ENCODE peak calls at places on chromosomes 11 and 22, in ten cellular contexts. T is Panc1, W is stomach, G is HCT116, X is sigmoid colon, B is suprapubic skin, N is H1, Y is vagina, R is transverse colon, U is upper lobe of left lung. P is an unnamed sample. For H3K4me1, the result is how much of the 10 kb centered on the place peaks cover.

GRCh38 chr11:12524865-12525264 is 147.5 kb downstream of the PARVA start:
- DNase-seq in T (no peak), W (no peak), G (no peak), X (peak), B (no peak), N (no peak), Y (no peak), R (no peak), U (no peak), P (no peak)

GRCh38 chr11:46119352-46120216 is 1.7 kb downstream of the PHF21A start:
- DNase-seq in T (no peak), W (peak), G (no peak), X (peak), B (no peak), N (no peak), Y (no peak), R (peak), U (peak), P (peak)

GRCh38 chr11:123653405-123653996 is 923 bp downstream of the SCN3B start:
- DNase-seq in T (no peak), W (no peak), G (no peak), X (no peak), B (no peak), N (no peak), Y (no peak), R (no peak), U (no peak), P (no peak)

GRCh38 chr11:2847511-2847910 is 38.1 kb downstream of the CDKN1C start:
- DNase-seq in T (no peak), W (no peak), G (no peak), X (no peak), B (no peak), N (no peak), Y (no peak), R (no peak), U (no peak), P (no peak)

GRCh38 chr11:72406536-72407507 is 27.5 kb downstream of the CLPB start:
- DNase-seq in T (no peak), W (no peak), G (no peak), X (peak), B (no peak), N (no peak), Y (peak), R (no peak), U (no peak), P (no peak)

GRCh38 chr11:14413307-14414072 is 54.5 kb upstream of the RRAS2 start:
- DNase-seq in T (no peak), W (no peak), G (no peak), X (peak), B (no peak), N (peak), Y (no peak), R (no peak), U (no peak), P (no peak)

GRCh38 chr22:29260031-29260560 is 7.7 kb downstream of the RHBDD3 start:
- DNase-seq in T (no peak), W (no peak), G (no peak), X (no peak), B (no peak), N (no peak), Y (no peak), R (no peak), U (no peak), P (peak)

GRCh38 chr11:75197512-75198277 is 42.9 kb upstream of the TPBGL start:
- DNase-seq in T (no peak), W (no peak), G (no peak), X (peak), B (no peak), N (no peak), Y (no peak), R (no peak), U (no peak), P (no peak)

GRCh38 chr22:19867617-19868016 is 12.9 kb upstream of the GNB1L start:
- DNase-seq in T (no peak), W (no peak), G (no peak), X (peak), B (peak), N (no peak), Y (no peak), R (no peak), U (no peak), P (peak)

GRCh38 chr22:40855104-40855959 is 1.1 kb downstream of the ST13 start:
- DNase-seq in T (no peak), W (no peak), G (no peak), X (no peak), B (no peak), N (no peak), Y (no peak), R (no peak), U (no peak), P (no peak)

GRCh38 chr11:28110839-28111235 is 2.6 kb downstream of the METTL15 start:
- DNase-seq in T (no peak), W (no peak), G (no peak), X (no peak), B (no peak), N (no peak), Y (no peak), R (no peak), U (no peak), P (no peak)

GRCh38 chr11:22617868-22618267 is 7.8 kb downstream of the FANCF start:
- DNase-seq in T (no peak), W (no peak), G (no peak), X (no peak), B (no peak), N (no peak), Y (no peak), R (no peak), U (no peak), P (no peak)

GRCh38 chr11:131579932-131580387 is 209.5 kb downstream of the NTM start:
- DNase-seq in T (no peak), W (no peak), G (no peak), X (no peak), B (no peak), N (no peak), Y (no peak), R (no peak), U (no peak), P (no peak)

GRCh38 chr22:29385748-29386147 is 2.6 kb downstream of the AP1B1 start:
- DNase-seq in T (no peak), W (peak), G (no peak), X (no peak), B (no peak), N (no peak), Y (no peak), R (peak), U (peak), P (peak)

GRCh38 chr11:12842933-12843636 is 166.0 kb upstream of the RASSF10 start:
- DNase-seq in T (no peak), W (no peak), G (no peak), X (no peak), B (no peak), N (no peak), Y (no peak), R (no peak), U (no peak), P (no peak)

GRCh38 chr11:40316171-40316570 is 1143.3 kb downstream of the LRRC4C start:
- DNase-seq in T (no peak), W (no peak), G (no peak), X (no peak), B (no peak), N (no peak), Y (no peak), R (no peak), U (no peak), P (no peak)

GRCh38 chr11:94297967-94298576 is 6.3 kb upstream of the IZUMO1R start:
- DNase-seq in T (no peak), W (no peak), G (no peak), X (no peak), B (no peak), N (no peak), Y (no peak), R (no peak), U (no peak), P (no peak)

GRCh38 chr11:116276051-116277044 is 496.4 kb downstream of the BUD13 start:
- DNase-seq in T (peak), W (peak), G (peak), X (peak), B (peak), N (peak), Y (no peak), R (peak), U (peak), P (peak)

GRCh38 chr11:113369411-113369810 is 18.2 kb upstream of the ANKK1 start:
- DNase-seq in T (no peak), W (no peak), G (no peak), X (no peak), B (no peak), N (no peak), Y (no peak), R (no peak), U (no peak), P (no peak)

GRCh38 chr11:125464266-125464662 is 31.8 kb downstream of the FEZ1 start:
- DNase-seq in T (no peak), W (no peak), G (no peak), X (no peak), B (no peak), N (no peak), Y (peak), R (no peak), U (no peak), P (no peak)

GRCh38 chr11:82994615-82995014 is 77.1 kb downstream of the RAB30 start:
- DNase-seq in T (no peak), W (no peak), G (no peak), X (no peak), B (no peak), N (no peak), Y (no peak), R (no peak), U (no peak), P (no peak)

GRCh38 chr11:68150029-68150428 is 28.8 kb upstream of the CHKA start:
- DNase-seq in T (no peak), W (peak), G (no peak), X (no peak), B (peak), N (peak), Y (no peak), R (no peak), U (peak), P (no peak)

GRCh38 chr11:34565417-34566208 is 52.0 kb upstream of the ELF5 start:
- DNase-seq in T (peak), W (no peak), G (peak), X (no peak), B (no peak), N (peak), Y (no peak), R (no peak), U (no peak), P (no peak)

GRCh38 chr11:22476589-22476988 is 138.4 kb downstream of the SLC17A6 start:
- DNase-seq in T (no peak), W (no peak), G (no peak), X (no peak), B (no peak), N (no peak), Y (no peak), R (no peak), U (no peak), P (no peak)

GRCh38 chr11:73818838-73819237 is 31.2 kb downstream of the MRPL48 start:
- DNase-seq in T (no peak), W (no peak), G (no peak), X (no peak), B (no peak), N (no peak), Y (no peak), R (no peak), U (no peak), P (no peak)

GRCh38 chr22:43232445-43232844 is 45.5 kb upstream of the TTLL12 start:
- DNase-seq in T (no peak), W (no peak), G (no peak), X (no peak), B (no peak), N (no peak), Y (no peak), R (no peak), U (no peak), P (no peak)

GRCh38 chr11:120746836-120747609 is 235.5 kb downstream of the GRIK4 start:
- DNase-seq in T (no peak), W (no peak), G (no peak), X (no peak), B (no peak), N (no peak), Y (peak), R (no peak), U (no peak), P (no peak)

DNA sequence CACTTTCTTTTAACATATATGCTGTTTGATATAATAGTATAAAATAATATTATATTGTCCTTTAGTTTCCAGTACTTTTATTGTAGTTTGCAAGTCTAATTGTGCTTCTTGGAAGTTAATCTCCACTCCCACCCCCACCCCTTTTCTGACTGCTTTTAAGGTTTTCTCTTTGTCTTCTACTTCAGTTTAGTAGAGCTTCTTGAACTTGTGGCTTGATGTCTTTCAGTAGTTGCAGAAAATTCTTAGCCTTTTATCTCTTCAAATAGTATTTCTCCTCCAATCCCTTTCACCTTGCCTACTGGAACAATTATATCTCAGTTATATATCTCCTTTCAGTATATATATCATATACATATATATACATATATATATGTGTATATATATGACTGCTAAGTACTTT is 56.6 kb downstream of the PARVG start:
- DNase-seq in T (no peak), W (no peak), G (no peak), X (no peak), B (no peak), N (no peak), Y (no peak), R (no peak), U (no peak), P (no peak)
- H3K27ac ChIP-seq in T (no peak), W (no peak), G (no peak), X (no peak), B (no peak), N (no peak), Y (no peak), R (no peak), U (no peak), P (no peak)

GRCh38 chr11:944711-945470 is 19.2 kb downstream of the AP2A2 start:
- DNase-seq in T (no peak), W (no peak), G (no peak), X (no peak), B (no peak), N (peak), Y (no peak), R (no peak), U (no peak), P (no peak)
- TF ChIP-seq POLR2AphosphoS5 in T (no peak), W (no peak), G (no peak), X (no peak), B (no peak), N (peak), Y (no peak), R (no peak), U (no peak), P (peak)

GRCh38 chr11:118222437-118222836 is 2.4 kb downstream of the JAML start:
- DNase-seq in T (no peak), W (no peak), G (no peak), X (no peak), B (no peak), N (no peak), Y (no peak), R (no peak), U (no peak), P (no peak)
- H3K4me1 ChIP-seq in T (under half), W (under half), G (under half), X (under half), B (under half), N (under half), Y (under half), R (under half), U (under half), P (under half)

GRCh38 chr22:37792494-37792893 is 15.2 kb upstream of the GCAT start:
- DNase-seq in T (no peak), W (no peak), G (no peak), X (no peak), B (no peak), N (no peak), Y (no peak), R (no peak), U (no peak), P (no peak)
- H3K27ac ChIP-seq in T (no peak), W (no peak), G (no peak), X (peak), B (no peak), N (no peak), Y (no peak), R (peak), U (no peak), P (no peak)

GRCh38 chr22:35459423-35459894 is 59.5 kb downstream of the MCM5 start:
- DNase-seq in T (no peak), W (no peak), G (no peak), X (no peak), B (no peak), N (no peak), Y (no peak), R (no peak), U (no peak), P (no peak)

GRCh38 chr22:35460678-35461077 is 60.7 kb downstream of the MCM5 start:
- DNase-seq in T (no peak), W (no peak), G (no peak), X (no peak), B (no peak), N (no peak), Y (no peak), R (no peak), U (no peak), P (no peak)

GRCh38 chr22:35456757-35457156 is 56.8 kb downstream of the MCM5 start:
- DNase-seq in T (no peak), W (no peak), G (no peak), X (no peak), B (no peak), N (no peak), Y (no peak), R (no peak), U (no peak), P (no peak)

GRCh38 chr22:35457729-35458546 is 58.0 kb downstream of the MCM5 start:
- DNase-seq in T (no peak), W (no peak), G (no peak), X (no peak), B (no peak), N (no peak), Y (no peak), R (no peak), U (no peak), P (no peak)

GRCh38 chr22:35458547-35459422 is 58.8 kb downstream of the MCM5 start:
- DNase-seq in T (no peak), W (no peak), G (no peak), X (no peak), B (no peak), N (no peak), Y (no peak), R (no peak), U (no peak), P (no peak)
- TF ChIP-seq POLR2AphosphoS5 in T (no peak), W (no peak), G (no peak), X (no peak), B (no peak), N (no peak), Y (no peak), R (no peak), U (no peak), P (no peak)

GRCh38 chr22:27776410-27776958 is 25.1 kb downstream of the MN1 start:
- DNase-seq in T (no peak), W (no peak), G (no peak), X (no peak), B (no peak), N (no peak), Y (no peak), R (no peak), U (no peak), P (no peak)
- H3K4me1 ChIP-seq in T (under half), W (under half), G (under half), X (under half), B (under half), N (under half), Y (under half), R (under half), U (under half), P (under half)

DNA sequence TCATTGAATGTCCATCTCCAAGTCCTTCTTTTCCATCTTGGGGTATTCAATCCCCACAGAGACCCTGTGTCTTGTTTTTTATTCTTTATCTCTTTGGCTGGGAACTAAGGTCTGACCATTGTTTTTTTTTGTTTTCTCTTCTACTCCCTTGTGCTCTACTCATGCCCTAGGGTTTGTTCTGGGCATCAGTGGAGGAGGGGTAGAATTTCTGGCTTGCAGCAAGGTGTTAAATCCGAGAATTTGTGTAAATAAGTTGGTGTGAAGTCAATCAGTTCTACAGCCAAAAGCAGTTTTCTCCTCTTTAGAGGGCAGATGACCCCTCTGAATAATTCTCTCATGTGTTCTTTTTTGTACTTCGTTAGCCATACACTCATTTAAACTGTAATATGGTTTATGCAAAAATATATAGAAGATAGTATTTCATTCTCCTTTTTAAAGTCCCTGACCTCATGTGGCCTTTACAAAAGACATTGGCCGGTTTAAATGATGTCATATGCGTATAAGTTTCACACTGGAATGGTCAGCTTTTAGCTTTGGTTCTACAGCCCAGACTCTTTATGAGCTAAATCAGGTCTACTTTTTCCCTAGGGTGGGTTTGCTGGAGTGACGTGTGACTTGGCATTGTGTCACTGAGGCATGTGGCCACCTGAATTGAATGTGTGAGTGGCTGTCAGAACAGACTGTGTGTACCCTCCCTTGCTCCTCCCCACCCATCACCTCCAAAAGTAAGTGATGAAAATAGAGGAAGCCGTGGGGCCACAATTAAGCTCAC is 10.9 kb downstream of the CECR2 start:
- DNase-seq in T (no peak), W (no peak), G (no peak), X (no peak), B (no peak), N (no peak), Y (no peak), R (no peak), U (no peak), P (no peak)
- H3K27ac ChIP-seq in T (no peak), W (no peak), G (no peak), X (no peak), B (no peak), N (peak), Y (no peak), R (no peak), U (no peak), P (no peak)

GRCh38 chr11:24842308-24842707 is 345.5 kb downstream of the LUZP2 start:
- DNase-seq in T (no peak), W (no peak), G (no peak), X (no peak), B (no peak), N (no peak), Y (no peak), R (no peak), U (no peak), P (no peak)

GRCh38 chr11:24833598-24833997 is 336.7 kb downstream of the LUZP2 start:
- DNase-seq in T (no peak), W (no peak), G (no peak), X (no peak), B (no peak), N (no peak), Y (no peak), R (no peak), U (no peak), P (no peak)

DNA sequence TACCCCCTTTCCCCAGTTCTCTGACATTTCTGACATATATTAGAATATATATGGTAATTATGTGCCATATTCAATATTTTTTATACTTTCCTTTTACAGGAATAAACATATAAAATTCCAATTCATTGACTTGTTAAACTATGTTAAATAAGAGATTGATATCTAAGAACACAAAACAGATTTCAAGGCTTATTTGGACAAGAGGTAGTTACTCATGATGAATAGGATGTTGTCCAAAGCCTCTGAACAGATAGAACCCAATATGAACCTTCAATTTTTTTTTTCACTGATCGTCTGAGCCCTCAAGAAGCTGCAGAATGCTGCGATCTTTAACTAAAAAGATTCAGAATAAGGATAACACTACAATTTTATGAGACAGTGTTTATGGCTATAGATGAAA is 340.3 kb downstream of the LUZP2 start:
- DNase-seq in T (no peak), W (no peak), G (no peak), X (no peak), B (no peak), N (no peak), Y (no peak), R (no peak), U (no peak), P (no peak)
- TF ChIP-seq POLR2AphosphoS5 in T (no peak), W (no peak), G (no peak), X (no peak), B (no peak), N (no peak), Y (no peak), R (no peak), U (no peak), P (no peak)

GRCh38 chr11:65083134-65083833 is 556 bp downstream of the CDCA5 start:
- DNase-seq in T (no peak), W (no peak), G (no peak), X (no peak), B (no peak), N (no peak), Y (no peak), R (no peak), U (no peak), P (no peak)
- H3K4me1 ChIP-seq in T (under half), W (under half), G (under half), X (under half), B (under half), N (under half), Y (under half), R (under half), U (under half), P (under half)

P was measured in spleen.